ENCODE peak calls at places on chromosomes 7 and 10, in four cellular contexts. O is thyroid gland, Q is sigmoid colon, X is heart left ventricle. E is an unnamed sample.

GRCh38 chr7:149067869-149068268 is 22.6 kb downstream of the ZNF786 start:
- DNase-seq in O (no peak), Q (no peak), X (no peak), E (no peak)

GRCh38 chr10:133275683-133276092 is 980 bp downstream of the ADAM8 start:
- DNase-seq in O (no peak), Q (no peak), X (no peak), E (no peak)

GRCh38 chr7:28297821-28298439 is 114.4 kb upstream of the CREB5 start:
- DNase-seq in O (no peak), Q (no peak), X (no peak), E (peak)

GRCh38 chr10:21919906-21920305 is 83.6 kb downstream of the DNAJC1 start:
- DNase-seq in O (no peak), Q (no peak), X (no peak), E (no peak)

GRCh38 chr7:111029574-111030357 is 61.2 kb upstream of the LRRN3 start:
- DNase-seq in O (peak), Q (no peak), X (no peak), E (no peak)

GRCh38 chr7:52168085-52168484 is 851.5 kb upstream of the COBL start:
- DNase-seq in O (no peak), Q (no peak), X (no peak), E (no peak)

GRCh38 chr7:133975130-133975529 is 152.0 kb upstream of the LRGUK start:
- DNase-seq in O (no peak), Q (no peak), X (no peak), E (no peak)

GRCh38 chr10:127017406-127018297 is 112.4 kb downstream of the DOCK1 start:
- DNase-seq in O (no peak), Q (no peak), X (no peak), E (no peak)

GRCh38 chr10:72687035-72687434 is 4.9 kb upstream of the MCU start:
- DNase-seq in O (no peak), Q (no peak), X (no peak), E (no peak)

GRCh38 chr7:33075818-33076483 is 13.4 kb upstream of the NT5C3A start:
- DNase-seq in O (no peak), Q (no peak), X (no peak), E (no peak)

GRCh38 chr10:13500201-13500600 is 28.6 kb downstream of the BEND7 start:
- DNase-seq in O (no peak), Q (no peak), X (no peak), E (no peak)

GRCh38 chr7:25636168-25636567 is 407.9 kb upstream of the NPVF start:
- DNase-seq in O (no peak), Q (no peak), X (no peak), E (no peak)

GRCh38 chr7:91310829-91311460 is 46.7 kb downstream of the FZD1 start:
- DNase-seq in O (peak), Q (peak), X (no peak), E (no peak)

GRCh38 chr7:114412548-114412947 is 2.1 kb upstream of the FOXP2 start:
- DNase-seq in O (no peak), Q (no peak), X (no peak), E (no peak)

GRCh38 chr7:22052221-22052639 is 106.5 kb upstream of the CDCA7L start:
- DNase-seq in O (no peak), Q (no peak), X (no peak), E (no peak)

GRCh38 chr10:76632158-76633051 is 1005.2 kb downstream of the KCNMA1 start:
- DNase-seq in O (peak), Q (no peak), X (no peak), E (no peak)

GRCh38 chr10:79104264-79104954 is 35.6 kb downstream of the ZMIZ1 start:
- DNase-seq in O (peak), Q (peak), X (no peak), E (no peak)

GRCh38 chr7:87570178-87570577 is 30.5 kb downstream of the ABCB1 start:
- DNase-seq in O (no peak), Q (no peak), X (no peak), E (no peak)

GRCh38 chr10:124253006-124253405 is 159.6 kb upstream of the CHST15 start:
- DNase-seq in O (no peak), Q (no peak), X (no peak), E (no peak)

GRCh38 chr7:97971990-97972943 is 17.7 kb downstream of the OCM2 start:
- DNase-seq in O (peak), Q (peak), X (peak), E (peak)
- TF ChIP-seq CTCF in O (no peak), Q (no peak), X (peak), E (no peak)

GRCh38 chr7:84264341-84264740 is 69.8 kb upstream of the SEMA3A start:
- DNase-seq in O (no peak), Q (no peak), X (no peak), E (no peak)

GRCh38 chr7:84261509-84261908 is 66.9 kb upstream of the SEMA3A start:
- DNase-seq in O (peak), Q (no peak), X (no peak), E (no peak)

GRCh38 chr7:84258628-84259027 is 64.0 kb upstream of the SEMA3A start:
- DNase-seq in O (no peak), Q (no peak), X (no peak), E (no peak)

GRCh38 chr7:84263106-84263505 is 68.5 kb upstream of the SEMA3A start:
- DNase-seq in O (no peak), Q (no peak), X (no peak), E (no peak)
- TF ChIP-seq POLR2A in O (no peak), Q (no peak), X (no peak), E (no peak)

GRCh38 chr7:73342645-73343044 is 14.7 kb downstream of the FKBP6 start:
- DNase-seq in O (no peak), Q (no peak), X (no peak), E (no peak)
- H3K4me3 ChIP-seq in O (no peak), Q (peak), X (no peak), E (no peak)

GRCh38 chr7:24587853-24588252 is 14.6 kb downstream of the PALS2 start:
- DNase-seq in O (no peak), Q (no peak), X (no peak), E (no peak)

GRCh38 chr7:24597014-24597413 is 23.8 kb downstream of the PALS2 start:
- DNase-seq in O (no peak), Q (no peak), X (no peak), E (no peak)

GRCh38 chr7:24595671-24596418 is 22.6 kb downstream of the PALS2 start:
- DNase-seq in O (no peak), Q (no peak), X (no peak), E (no peak)

GRCh38 chr7:24591152-24591551 is 17.9 kb downstream of the PALS2 start:
- DNase-seq in O (no peak), Q (no peak), X (no peak), E (no peak)
- TF ChIP-seq CTCF in O (no peak), Q (no peak), X (no peak), E (no peak)

E was measured in Peyer's patch.